ENCODE peak calls at places on chromosomes 3 and 15, in six cellular contexts. V is mesendoderm, R is HL-60, D is iPS DF 6.9, F is breast epithelium, X is fibroblast of lung. N is an unnamed sample.

GRCh38 chr3:50666801-50667200 is 7.9 kb upstream of the DOCK3 start:
- DNase-seq in F (no peak), X (peak), R (no peak), V (no peak), D (no peak), N (no peak)

GRCh38 chr3:119697394-119697793 is 5.4 kb upstream of the CFAP91 start:
- DNase-seq in D (no peak), R (no peak), X (no peak), V (no peak), F (no peak), N (no peak)

GRCh38 chr15:64146885-64147681 is 4.4 kb upstream of the SNX22 start:
- DNase-seq in V (peak), D (no peak), X (peak), F (no peak), R (no peak), N (no peak)

GRCh38 chr15:25811481-25811906 is 51.6 kb downstream of the ATP10A start:
- DNase-seq in D (no peak), X (no peak), F (no peak), R (no peak), V (no peak), N (peak)

GRCh38 chr15:71752604-71753289 is 57.6 kb upstream of the NR2E3 start:
- DNase-seq in F (no peak), R (no peak), V (peak), D (peak), X (peak), N (no peak)

GRCh38 chr3:62015111-62015510 is 358.2 kb downstream of the FEZF2 start:
- DNase-seq in F (no peak), D (no peak), R (no peak), X (no peak), V (peak), N (no peak)

GRCh38 chr3:72234394-72234793 is 449.4 kb upstream of the PROK2 start:
- DNase-seq in V (no peak), R (no peak), D (no peak), X (peak), F (peak), N (peak)

GRCh38 chr3:177420643-177421042 is 223.4 kb upstream of the TBL1XR1 start:
- DNase-seq in D (no peak), R (no peak), V (no peak), X (peak), F (no peak), N (no peak)

GRCh38 chr3:115512565-115513410 is 110.5 kb upstream of the GAP43 start:
- DNase-seq in R (no peak), V (peak), F (no peak), D (no peak), X (peak), N (no peak)

GRCh38 chr3:9087831-9088413 is 124.7 kb upstream of the RAD18 start:
- DNase-seq in D (no peak), X (no peak), R (peak), F (no peak), V (no peak), N (no peak)

GRCh38 chr3:12967751-12968209 is 105.4 kb downstream of the IQSEC1 start:
- DNase-seq in R (peak), D (peak), V (peak), X (peak), F (peak), N (peak)

GRCh38 chr3:10474439-10474723 is 31.0 kb downstream of the ATP2B2 start:
- DNase-seq in X (no peak), R (no peak), V (no peak), F (no peak), D (no peak), N (no peak)

GRCh38 chr3:135762188-135762853 is 203.2 kb upstream of the PPP2R3A start:
- DNase-seq in F (no peak), D (peak), R (no peak), X (no peak), V (peak), N (no peak)

GRCh38 chr3:108862865-108863798 is 40.5 kb downstream of the TRAT1 start:
- DNase-seq in R (no peak), X (peak), D (no peak), F (no peak), V (peak), N (no peak)

GRCh38 chr3:130748981-130749380 is 2.4 kb upstream of the PIK3R4 start:
- DNase-seq in X (peak), V (peak), R (no peak), F (no peak), D (no peak), N (no peak)

GRCh38 chr3:171700157-171700556 is 110.1 kb downstream of the PLD1 start:
- DNase-seq in X (no peak), D (no peak), V (no peak), F (no peak), R (no peak), N (no peak)

GRCh38 chr15:58932791-58933310 is 628 bp downstream of the SLTM start:
- DNase-seq in R (no peak), D (no peak), V (no peak), X (peak), F (no peak), N (no peak)

GRCh38 chr3:32432711-32433530 is 41.3 kb downstream of the CMTM7 start:
- DNase-seq in D (no peak), R (peak), F (peak), V (no peak), X (no peak), N (no peak)

GRCh38 chr15:75358771-75359536 is 9.5 kb downstream of the MAN2C1 start:
- DNase-seq in D (no peak), V (no peak), X (no peak), F (no peak), R (no peak), N (no peak)

GRCh38 chr3:106542101-106542769 is 673.4 kb upstream of the CBLB start:
- DNase-seq in F (no peak), D (no peak), X (peak), V (peak), R (no peak), N (no peak)

GRCh38 chr3:181729071-181729915 is 17.6 kb downstream of the SOX2 start:
- DNase-seq in D (no peak), X (peak), F (no peak), R (no peak), V (no peak), N (no peak)

GRCh38 chr3:181728470-181728869 is 16.7 kb downstream of the SOX2 start:
- DNase-seq in V (no peak), D (no peak), R (no peak), X (no peak), F (no peak), N (no peak)

GRCh38 chr3:181725830-181726229 is 14.1 kb downstream of the SOX2 start:
- DNase-seq in F (no peak), D (no peak), R (no peak), X (no peak), V (no peak), N (no peak)

GRCh38 chr3:181726351-181727121 is 14.8 kb downstream of the SOX2 start:
- DNase-seq in R (no peak), F (no peak), D (no peak), X (peak), V (peak), N (no peak)

GRCh38 chr3:181727122-181728036 is 15.7 kb downstream of the SOX2 start:
- DNase-seq in X (peak), F (no peak), R (no peak), D (no peak), V (peak), N (no peak)
- H3K4me3 ChIP-seq in X (peak), F (peak), R (no peak), D (peak), V (no peak), N (peak)

DNA sequence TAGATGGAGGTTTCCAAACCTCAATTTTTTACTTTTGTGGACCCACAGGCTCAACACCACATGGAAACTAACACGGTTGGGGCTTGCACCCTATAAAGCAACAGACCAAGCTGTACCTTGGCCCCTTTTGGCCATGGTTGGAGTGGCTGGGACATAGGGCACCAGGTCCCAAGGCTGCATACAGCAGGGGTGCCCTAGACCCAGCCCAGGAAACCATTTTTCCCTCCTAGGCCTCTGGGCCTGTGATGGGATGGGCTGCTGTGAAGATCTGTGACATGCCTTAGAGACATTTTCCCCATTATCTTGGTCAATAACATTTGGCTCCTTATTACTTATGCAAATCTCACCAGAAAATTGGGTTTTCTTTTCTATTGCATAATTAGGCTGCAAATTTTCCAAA is 337.0 kb upstream of the CADM2 start:
- DNase-seq in X (no peak), R (no peak), V (no peak), F (no peak), D (no peak), N (no peak)
- H3K4me3 ChIP-seq in X (no peak), R (no peak), V (no peak), F (no peak), D (no peak), N (no peak)

DNA sequence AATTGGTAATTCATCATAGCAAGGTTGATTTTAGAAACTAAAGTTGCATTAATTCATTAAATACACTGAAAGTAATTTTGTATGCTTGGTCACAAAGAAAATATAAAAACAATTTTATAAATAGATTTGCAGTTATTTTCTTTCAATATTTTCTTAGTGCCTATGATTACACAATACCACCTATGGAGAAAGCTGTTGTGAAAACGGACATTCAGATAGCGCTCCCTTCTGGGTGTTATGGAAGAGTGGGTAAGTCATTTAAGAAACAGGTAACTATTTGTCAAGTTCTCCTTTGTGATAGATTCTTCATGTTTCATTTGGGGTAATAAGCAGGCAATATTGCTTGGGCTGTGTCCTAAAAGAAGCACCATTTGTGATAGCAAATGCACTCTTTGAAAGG is 3.0 kb downstream of the DUT start:
- DNase-seq in V (peak), D (no peak), R (peak), F (no peak), X (no peak), N (no peak)
- H3K4me3 ChIP-seq in V (no peak), D (no peak), R (peak), F (no peak), X (no peak), N (no peak)

GRCh38 chr15:95300958-95301357 is 1029.5 kb upstream of the NR2F2 start:
- DNase-seq in X (peak), V (no peak), D (no peak), F (no peak), R (no peak), N (no peak)
- H3K4me3 ChIP-seq in X (no peak), V (no peak), D (no peak), F (no peak), R (no peak), N (no peak)

GRCh38 chr3:4497005-4497692 is 4.0 kb downstream of the ITPR1 start:
- DNase-seq in X (no peak), F (no peak), D (no peak), R (no peak), V (no peak), N (no peak)

GRCh38 chr3:4493008-4493930 is at the start of gene ITPR1:
- DNase-seq in R (peak), X (peak), F (peak), D (peak), V (peak), N (peak)

GRCh38 chr3:4493931-4494806 is 1.0 kb downstream of the ITPR1 start:
- DNase-seq in V (peak), X (peak), D (no peak), F (peak), R (peak), N (peak)

GRCh38 chr3:4495294-4496110 is 2.4 kb downstream of the ITPR1 start:
- DNase-seq in D (no peak), F (no peak), R (peak), V (no peak), X (no peak), N (no peak)

GRCh38 chr3:4494807-4495200 is 1.7 kb downstream of the ITPR1 start:
- DNase-seq in R (no peak), D (no peak), X (no peak), V (no peak), F (no peak), N (no peak)
- H3K4me3 ChIP-seq in R (peak), D (no peak), X (peak), V (no peak), F (peak), N (peak)

GRCh38 chr3:57783186-57784088 is 27.3 kb downstream of the SLMAP start:
- DNase-seq in X (no peak), F (no peak), V (no peak), R (no peak), D (no peak), N (no peak)
- H3K4me3 ChIP-seq in X (no peak), F (no peak), V (no peak), R (no peak), D (no peak), N (no peak)

DNA sequence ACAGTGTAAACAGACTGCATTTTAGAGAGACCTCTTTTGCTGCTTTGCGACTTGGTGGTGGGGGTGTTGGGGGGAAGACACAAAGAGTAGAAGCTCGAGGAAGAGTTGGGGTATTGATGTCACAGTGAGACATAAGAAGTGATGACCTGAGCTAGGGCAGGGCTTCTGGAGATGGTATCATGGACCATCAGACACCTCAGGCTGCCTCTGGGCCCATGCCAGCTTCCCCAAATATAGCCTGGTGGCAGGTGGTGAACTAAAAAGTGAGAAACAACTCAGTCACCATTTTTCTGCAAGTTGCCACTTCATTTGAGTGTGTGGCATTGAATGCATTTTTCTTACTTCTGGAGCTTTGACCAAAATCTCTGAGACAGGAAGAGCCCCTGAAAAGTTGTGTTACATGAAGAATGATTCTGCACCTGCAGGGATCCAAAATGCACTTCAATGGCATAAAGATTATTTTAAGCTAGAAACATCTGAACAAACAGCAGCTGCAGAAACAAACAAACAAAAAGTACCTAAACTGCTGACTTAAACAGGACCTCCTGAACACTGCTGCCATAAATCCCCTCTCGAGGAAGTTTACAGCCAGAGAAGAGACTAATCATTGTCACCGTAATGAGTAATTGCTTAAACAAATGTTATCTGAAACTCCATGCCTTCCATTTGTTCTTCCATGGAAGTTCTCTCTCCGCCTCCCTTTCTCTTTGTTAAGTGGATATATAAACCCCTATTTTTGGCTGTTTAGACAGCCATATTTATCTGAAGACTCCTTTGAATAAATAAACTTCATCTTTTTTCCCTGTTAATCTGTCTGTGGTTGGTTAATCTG is 15.2 kb upstream of the XIRP1 start:
- DNase-seq in D (no peak), X (no peak), F (no peak), V (no peak), R (no peak), N (no peak)
- H3K4me3 ChIP-seq in D (no peak), X (no peak), F (no peak), V (no peak), R (no peak), N (no peak)

N was measured in tibial artery.